ENCODE peak calls at places on chromosomes 4 and X, in ten cellular contexts. One of them, this sample, is unnamed. For H3K4me1, the result is how much of the 10 kb centered on the place peaks cover.

GRCh38 chrX:77668391-77669237 is 117.4 kb downstream of the ATRX start:
- DNase-seq in tibial nerve: no peak
- DNase-seq in left ventricle myocardium inferior: no peak
- DNase-seq in IMR-90: peak
- DNase-seq in endodermal cell: no peak
- DNase-seq in MM.1S: no peak
- DNase-seq in lower lobe of right lung: no peak
- DNase-seq in ascending aorta: no peak
- DNase-seq in cardiac muscle cell: peak
- DNase-seq in GM23248: peak
- DNase-seq in this sample: no peak

GRCh38 chr4:43411226-43411625 is 518.7 kb downstream of the GRXCR1 start:
- DNase-seq in tibial nerve: no peak
- DNase-seq in left ventricle myocardium inferior: no peak
- DNase-seq in IMR-90: peak
- DNase-seq in endodermal cell: no peak
- DNase-seq in MM.1S: no peak
- DNase-seq in lower lobe of right lung: no peak
- DNase-seq in ascending aorta: no peak
- DNase-seq in cardiac muscle cell: no peak
- DNase-seq in GM23248: peak
- DNase-seq in this sample: no peak

GRCh38 chrX:108437789-108438623 is at the start of gene COL4A6:
- DNase-seq in tibial nerve: no peak
- DNase-seq in left ventricle myocardium inferior: no peak
- DNase-seq in IMR-90: no peak
- DNase-seq in endodermal cell: peak
- DNase-seq in MM.1S: no peak
- DNase-seq in lower lobe of right lung: peak
- DNase-seq in ascending aorta: no peak
- DNase-seq in cardiac muscle cell: peak
- DNase-seq in GM23248: peak
- DNase-seq in this sample: peak

GRCh38 chr4:106195435-106195950 is 120.5 kb downstream of the TBCK start:
- DNase-seq in tibial nerve: no peak
- DNase-seq in left ventricle myocardium inferior: no peak
- DNase-seq in IMR-90: no peak
- DNase-seq in endodermal cell: no peak
- DNase-seq in MM.1S: no peak
- DNase-seq in lower lobe of right lung: no peak
- DNase-seq in ascending aorta: no peak
- DNase-seq in cardiac muscle cell: no peak
- DNase-seq in GM23248: no peak
- DNase-seq in this sample: no peak

GRCh38 chr4:8314691-8315255 is 45.2 kb downstream of the HTRA3 start:
- DNase-seq in tibial nerve: no peak
- DNase-seq in left ventricle myocardium inferior: no peak
- DNase-seq in IMR-90: no peak
- DNase-seq in endodermal cell: peak
- DNase-seq in MM.1S: no peak
- DNase-seq in lower lobe of right lung: no peak
- DNase-seq in ascending aorta: peak
- DNase-seq in cardiac muscle cell: no peak
- DNase-seq in GM23248: no peak
- DNase-seq in this sample: no peak

GRCh38 chrX:110182865-110183264 is 135.0 kb downstream of the AMMECR1 start:
- DNase-seq in tibial nerve: no peak
- DNase-seq in left ventricle myocardium inferior: no peak
- DNase-seq in IMR-90: no peak
- DNase-seq in endodermal cell: no peak
- DNase-seq in MM.1S: no peak
- DNase-seq in lower lobe of right lung: no peak
- DNase-seq in ascending aorta: no peak
- DNase-seq in cardiac muscle cell: no peak
- DNase-seq in GM23248: peak
- DNase-seq in this sample: no peak

GRCh38 chrX:74925210-74926088 is at the start of gene NEXMIF:
- DNase-seq in tibial nerve: no peak
- DNase-seq in left ventricle myocardium inferior: peak
- DNase-seq in IMR-90: no peak
- DNase-seq in endodermal cell: no peak
- DNase-seq in MM.1S: peak
- DNase-seq in lower lobe of right lung: peak
- DNase-seq in ascending aorta: no peak
- DNase-seq in cardiac muscle cell: peak
- DNase-seq in GM23248: peak
- DNase-seq in this sample: peak

GRCh38 chrX:39605183-39605582 is 492.6 kb downstream of the BCOR start:
- DNase-seq in tibial nerve: no peak
- DNase-seq in left ventricle myocardium inferior: no peak
- DNase-seq in IMR-90: no peak
- DNase-seq in endodermal cell: no peak
- DNase-seq in MM.1S: no peak
- DNase-seq in lower lobe of right lung: no peak
- DNase-seq in ascending aorta: no peak
- DNase-seq in cardiac muscle cell: no peak
- DNase-seq in GM23248: peak
- DNase-seq in this sample: no peak

GRCh38 chr4:159366966-159367365 is 264.1 kb downstream of the RAPGEF2 start:
- DNase-seq in tibial nerve: no peak
- DNase-seq in left ventricle myocardium inferior: peak
- DNase-seq in IMR-90: no peak
- DNase-seq in endodermal cell: no peak
- DNase-seq in MM.1S: no peak
- DNase-seq in lower lobe of right lung: no peak
- DNase-seq in ascending aorta: no peak
- DNase-seq in cardiac muscle cell: no peak
- DNase-seq in GM23248: peak
- DNase-seq in this sample: no peak

GRCh38 chr4:111943796-111944203 is 201.5 kb upstream of the FAM241A start:
- DNase-seq in tibial nerve: no peak
- DNase-seq in left ventricle myocardium inferior: no peak
- DNase-seq in IMR-90: no peak
- DNase-seq in endodermal cell: peak
- DNase-seq in MM.1S: peak
- DNase-seq in lower lobe of right lung: peak
- DNase-seq in ascending aorta: no peak
- DNase-seq in cardiac muscle cell: peak
- DNase-seq in GM23248: peak
- DNase-seq in this sample: peak

GRCh38 chrX:132435222-132435621 is 53.6 kb downstream of the MBNL3 start:
- DNase-seq in tibial nerve: no peak
- DNase-seq in left ventricle myocardium inferior: no peak
- DNase-seq in IMR-90: no peak
- DNase-seq in endodermal cell: no peak
- DNase-seq in MM.1S: no peak
- DNase-seq in lower lobe of right lung: no peak
- DNase-seq in ascending aorta: no peak
- DNase-seq in cardiac muscle cell: peak
- DNase-seq in GM23248: peak
- DNase-seq in this sample: no peak

GRCh38 chr4:15689540-15689939 is 7.9 kb downstream of the FAM200B start:
- DNase-seq in tibial nerve: no peak
- DNase-seq in left ventricle myocardium inferior: no peak
- DNase-seq in IMR-90: peak
- DNase-seq in endodermal cell: no peak
- DNase-seq in MM.1S: no peak
- DNase-seq in lower lobe of right lung: no peak
- DNase-seq in ascending aorta: no peak
- DNase-seq in cardiac muscle cell: peak
- DNase-seq in GM23248: peak
- DNase-seq in this sample: no peak

GRCh38 chrX:19866626-19867410 is 20.6 kb downstream of the SH3KBP1 start:
- DNase-seq in tibial nerve: no peak
- DNase-seq in left ventricle myocardium inferior: no peak
- DNase-seq in IMR-90: no peak
- DNase-seq in endodermal cell: no peak
- DNase-seq in MM.1S: no peak
- DNase-seq in lower lobe of right lung: no peak
- DNase-seq in ascending aorta: no peak
- DNase-seq in cardiac muscle cell: no peak
- DNase-seq in GM23248: no peak
- DNase-seq in this sample: no peak
- H3K4me1 ChIP-seq in tibial nerve: under half
- H3K4me1 ChIP-seq in left ventricle myocardium inferior: under half
- H3K4me1 ChIP-seq in IMR-90: under half
- H3K4me1 ChIP-seq in endodermal cell: under half
- H3K4me1 ChIP-seq in MM.1S: half or more
- H3K4me1 ChIP-seq in lower lobe of right lung: under half
- H3K4me1 ChIP-seq in ascending aorta: under half
- H3K4me1 ChIP-seq in cardiac muscle cell: under half
- H3K4me1 ChIP-seq in GM23248: under half
- H3K4me1 ChIP-seq in this sample: under half

DNA sequence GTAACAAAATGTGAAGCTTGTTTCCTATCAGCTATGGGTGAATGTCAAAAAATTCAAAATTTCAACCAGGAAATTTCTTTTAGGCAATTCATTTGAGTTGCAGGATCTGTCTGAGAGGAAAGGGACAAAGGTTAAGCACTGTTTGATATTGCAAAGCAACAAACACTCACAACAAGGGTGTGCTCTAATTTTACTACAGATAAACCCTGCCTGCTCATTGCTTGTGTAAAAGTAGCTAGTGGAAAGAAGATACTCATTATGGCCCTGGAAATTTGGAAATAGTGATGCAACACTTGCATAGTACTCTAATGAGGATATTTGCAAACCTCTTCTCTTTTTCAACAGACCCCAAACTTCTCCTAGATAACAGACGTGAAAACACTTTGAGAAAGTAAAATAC is 27.1 kb downstream of the FAM47E start:
- DNase-seq in tibial nerve: no peak
- DNase-seq in left ventricle myocardium inferior: no peak
- DNase-seq in IMR-90: no peak
- DNase-seq in endodermal cell: no peak
- DNase-seq in MM.1S: no peak
- DNase-seq in lower lobe of right lung: no peak
- DNase-seq in ascending aorta: no peak
- DNase-seq in cardiac muscle cell: no peak
- DNase-seq in GM23248: no peak
- DNase-seq in this sample: no peak
- H3K4me1 ChIP-seq in tibial nerve: under half
- H3K4me1 ChIP-seq in left ventricle myocardium inferior: under half
- H3K4me1 ChIP-seq in IMR-90: under half
- H3K4me1 ChIP-seq in endodermal cell: under half
- H3K4me1 ChIP-seq in MM.1S: under half
- H3K4me1 ChIP-seq in lower lobe of right lung: under half
- H3K4me1 ChIP-seq in ascending aorta: under half
- H3K4me1 ChIP-seq in cardiac muscle cell: under half
- H3K4me1 ChIP-seq in GM23248: under half
- H3K4me1 ChIP-seq in this sample: under half

DNA sequence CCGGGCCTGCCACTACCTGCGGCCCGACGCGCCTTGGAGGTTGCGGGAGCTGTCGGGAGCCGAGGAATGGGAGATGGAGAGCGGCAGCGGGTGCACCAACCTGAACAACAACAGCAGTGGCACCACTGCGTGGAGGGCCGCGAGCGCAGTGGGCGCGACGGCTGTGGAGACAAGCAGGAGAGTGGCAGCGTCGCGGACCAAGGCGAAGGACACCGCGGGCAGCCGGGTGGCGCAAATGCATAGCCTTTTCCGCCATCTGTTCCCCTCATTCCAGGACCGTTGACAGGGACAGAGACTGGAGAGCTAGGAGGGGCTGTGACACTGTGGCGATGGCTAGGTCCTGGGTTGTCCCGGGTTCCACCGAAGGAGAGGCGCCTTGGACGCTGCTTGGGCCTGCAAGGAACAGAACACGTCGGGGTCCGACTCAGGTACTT is 962 bp downstream of the SOWAHD start:
- DNase-seq in tibial nerve: no peak
- DNase-seq in left ventricle myocardium inferior: no peak
- DNase-seq in IMR-90: no peak
- DNase-seq in endodermal cell: peak
- DNase-seq in MM.1S: no peak
- DNase-seq in lower lobe of right lung: no peak
- DNase-seq in ascending aorta: no peak
- DNase-seq in cardiac muscle cell: no peak
- DNase-seq in GM23248: no peak
- DNase-seq in this sample: no peak
- H3K4me1 ChIP-seq in tibial nerve: under half
- H3K4me1 ChIP-seq in left ventricle myocardium inferior: under half
- H3K4me1 ChIP-seq in IMR-90: under half
- H3K4me1 ChIP-seq in endodermal cell: under half
- H3K4me1 ChIP-seq in MM.1S: under half
- H3K4me1 ChIP-seq in lower lobe of right lung: under half
- H3K4me1 ChIP-seq in ascending aorta: under half
- H3K4me1 ChIP-seq in cardiac muscle cell: under half
- H3K4me1 ChIP-seq in GM23248: under half
- H3K4me1 ChIP-seq in this sample: under half

GRCh38 chr4:151690164-151690856 is 70.5 kb downstream of the GATB start:
- DNase-seq in tibial nerve: no peak
- DNase-seq in left ventricle myocardium inferior: no peak
- DNase-seq in IMR-90: peak
- DNase-seq in endodermal cell: no peak
- DNase-seq in MM.1S: no peak
- DNase-seq in lower lobe of right lung: no peak
- DNase-seq in ascending aorta: no peak
- DNase-seq in cardiac muscle cell: peak
- DNase-seq in GM23248: peak
- DNase-seq in this sample: peak
- H3K4me1 ChIP-seq in tibial nerve: under half
- H3K4me1 ChIP-seq in left ventricle myocardium inferior: half or more
- H3K4me1 ChIP-seq in IMR-90: under half
- H3K4me1 ChIP-seq in endodermal cell: under half
- H3K4me1 ChIP-seq in MM.1S: under half
- H3K4me1 ChIP-seq in lower lobe of right lung: under half
- H3K4me1 ChIP-seq in ascending aorta: under half
- H3K4me1 ChIP-seq in cardiac muscle cell: half or more
- H3K4me1 ChIP-seq in GM23248: under half
- H3K4me1 ChIP-seq in this sample: under half

DNA sequence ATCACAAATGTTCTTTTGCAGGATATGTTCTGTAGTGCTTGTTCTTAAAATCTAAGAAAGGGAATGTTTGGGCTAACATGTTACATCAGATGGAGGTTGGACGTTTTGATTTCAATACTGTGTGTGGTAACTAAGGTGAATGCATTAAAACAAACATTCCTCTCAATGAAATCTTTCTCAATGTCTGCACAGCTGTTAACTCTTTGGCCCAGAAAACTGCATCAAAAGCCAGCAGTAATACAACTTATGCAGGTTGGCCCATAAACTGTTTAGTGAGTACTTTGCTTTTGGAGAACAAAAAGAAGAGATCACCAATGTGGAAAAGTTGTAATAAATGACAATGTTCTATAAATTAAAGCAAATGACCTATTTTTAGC is 18.1 kb downstream of the ARSJ start:
- DNase-seq in tibial nerve: no peak
- DNase-seq in left ventricle myocardium inferior: no peak
- DNase-seq in IMR-90: peak
- DNase-seq in endodermal cell: no peak
- DNase-seq in MM.1S: no peak
- DNase-seq in lower lobe of right lung: no peak
- DNase-seq in ascending aorta: no peak
- DNase-seq in cardiac muscle cell: peak
- DNase-seq in GM23248: peak
- DNase-seq in this sample: no peak
- H3K4me1 ChIP-seq in tibial nerve: under half
- H3K4me1 ChIP-seq in left ventricle myocardium inferior: under half
- H3K4me1 ChIP-seq in IMR-90: under half
- H3K4me1 ChIP-seq in endodermal cell: under half
- H3K4me1 ChIP-seq in MM.1S: under half
- H3K4me1 ChIP-seq in lower lobe of right lung: under half
- H3K4me1 ChIP-seq in ascending aorta: under half
- H3K4me1 ChIP-seq in cardiac muscle cell: under half
- H3K4me1 ChIP-seq in GM23248: under half
- H3K4me1 ChIP-seq in this sample: under half

GRCh38 chrX:7801706-7802105 is 41.3 kb upstream of the VCX start:
- DNase-seq in tibial nerve: no peak
- DNase-seq in left ventricle myocardium inferior: no peak
- DNase-seq in IMR-90: no peak
- DNase-seq in endodermal cell: no peak
- DNase-seq in MM.1S: no peak
- DNase-seq in lower lobe of right lung: no peak
- DNase-seq in ascending aorta: no peak
- DNase-seq in cardiac muscle cell: no peak
- DNase-seq in GM23248: no peak
- DNase-seq in this sample: no peak
- H3K4me1 ChIP-seq in tibial nerve: under half
- H3K4me1 ChIP-seq in left ventricle myocardium inferior: under half
- H3K4me1 ChIP-seq in IMR-90: under half
- H3K4me1 ChIP-seq in endodermal cell: under half
- H3K4me1 ChIP-seq in MM.1S: under half
- H3K4me1 ChIP-seq in lower lobe of right lung: under half
- H3K4me1 ChIP-seq in ascending aorta: under half
- H3K4me1 ChIP-seq in cardiac muscle cell: under half
- H3K4me1 ChIP-seq in GM23248: under half
- H3K4me1 ChIP-seq in this sample: under half